ENCODE peak calls at places on chromosomes 5 and 9, in four cellular contexts. X is substantia nigra, J is iPS DF 19.7, D is T-cell. P is an unnamed sample.

GRCh38 chr5:37876926-37877325 is 37.1 kb upstream of the GDNF start:
- DNase-seq in D (no peak), J (no peak), X (no peak), P (no peak)

GRCh38 chr5:383621-384020 is 59.4 kb upstream of the EXOC3 start:
- DNase-seq in J (no peak), X (no peak), D (no peak), P (no peak)

GRCh38 chr5:81604193-81604592 is 146.7 kb downstream of the SSBP2 start:
- DNase-seq in J (no peak), D (no peak), X (no peak), P (no peak)

GRCh38 chr5:35233601-35234000 is 3.3 kb upstream of the PRLR start:
- DNase-seq in X (no peak), J (no peak), D (no peak), P (no peak)

GRCh38 chr5:134018154-134018985 is 13.6 kb upstream of the VDAC1 start:
- DNase-seq in J (no peak), D (no peak), X (no peak), P (peak; percentile 23)

GRCh38 chr9:37474438-37474837 is 9.2 kb upstream of the ZBTB5 start:
- DNase-seq in X (no peak), J (no peak), D (no peak), P (no peak)

GRCh38 chr5:10586008-10586407 is 22.1 kb downstream of the ANKRD33B start:
- DNase-seq in J (no peak), D (no peak), X (no peak), P (no peak)

GRCh38 chr5:89120719-89121118 is 237.7 kb upstream of the MEF2C start:
- DNase-seq in D (no peak), X (peak; percentile 32), J (no peak), P (peak; percentile 33)

GRCh38 chr9:123727332-123727731 is 202.6 kb downstream of the DENND1A start:
- DNase-seq in X (no peak), J (no peak), D (no peak), P (no peak)

GRCh38 chr5:129905467-129906176 is 1.4 kb downstream of the CHSY3 start:
- DNase-seq in J (no peak), X (no peak), D (no peak), P (peak; percentile 41)

GRCh38 chr5:158485604-158486081 is 614.1 kb downstream of the EBF1 start:
- DNase-seq in D (no peak), X (no peak), J (no peak), P (peak; percentile 38)

GRCh38 chr9:95167998-95168397 is 149.5 kb downstream of the FANCC start:
- DNase-seq in X (no peak), D (peak; percentile 18), J (peak; percentile 87), P (no peak)

GRCh38 chr9:72602629-72603028 is 81.2 kb downstream of the TMC1 start:
- DNase-seq in X (no peak), J (no peak), D (no peak), P (no peak)

GRCh38 chr9:84862786-84863185 is 193.3 kb downstream of the NTRK2 start:
- DNase-seq in D (no peak), X (no peak), J (peak; percentile 92), P (no peak)

GRCh38 chr5:68240196-68240595 is 24.6 kb downstream of the PIK3R1 start:
- DNase-seq in J (no peak), D (no peak), X (no peak), P (no peak)

GRCh38 chr5:161544350-161544765 is 2.2 kb downstream of the GABRB2 start:
- DNase-seq in X (no peak), D (no peak), J (peak; percentile 42), P (peak; percentile 35)

GRCh38 chr9:114619205-114619758 is 8.2 kb downstream of the TMEM268 start:
- DNase-seq in D (peak; percentile 12), X (no peak), J (no peak), P (peak; percentile 55)

GRCh38 chr9:112914524-112914923 is 23.8 kb upstream of the SLC46A2 start:
- DNase-seq in J (no peak), X (no peak), D (no peak), P (no peak)

GRCh38 chr9:19677929-19678328 is 110.9 kb downstream of the SLC24A2 start:
- DNase-seq in J (no peak), D (no peak), X (no peak), P (no peak)

GRCh38 chr5:61053937-61054336 is 108.3 kb downstream of the SMIM15 start:
- DNase-seq in X (no peak), D (no peak), J (no peak), P (no peak)

GRCh38 chr5:6088706-6089105 is 289.6 kb downstream of the MED10 start:
- DNase-seq in J (no peak), X (no peak), D (no peak), P (no peak)